ENCODE peak calls at places on chromosomes 5 and 9, in seven cellular contexts. N is progenitor cell of endocrine pancreas, K is endothelial cell, I is lung microvascular endothelial cell, Q is nephron progenitor cell, U is AG08395, S is fibroblast of mammary gland. O is an unnamed sample.

GRCh38 chr5:158880514-158881001 is 219.2 kb downstream of the EBF1 start:
- DNase-seq in N (no peak), K (no peak), I (no peak), Q (no peak), U (no peak), S (no peak), O (no peak)

GRCh38 chr9:21761309-21761901 is 41.0 kb upstream of the MTAP start:
- DNase-seq in N (no peak), K (no peak), I (no peak), Q (no peak), U (no peak), S (peak; percentile 15), O (peak; percentile 73)

GRCh38 chr9:14309403-14309802 is 4.5 kb downstream of the NFIB start:
- DNase-seq in N (no peak), K (no peak), I (peak; percentile 55), Q (no peak), U (no peak), S (peak; percentile 67), O (no peak)

GRCh38 chr5:15594922-15595568 is 95.1 kb downstream of the FBXL7 start:
- DNase-seq in N (no peak), K (no peak), I (no peak), Q (no peak), U (no peak), S (no peak), O (no peak)

GRCh38 chr5:146079695-146080361 is 25.5 kb downstream of the PLAC8L1 start:
- DNase-seq in N (no peak), K (no peak), I (no peak), Q (no peak), U (no peak), S (peak; percentile 34), O (peak; percentile 89)

GRCh38 chr5:150512368-150512747 is 4.4 kb downstream of the NDST1 start:
- DNase-seq in N (no peak), K (no peak), I (peak; percentile 49), Q (no peak), U (no peak), S (peak; percentile 83), O (no peak)

GRCh38 chr5:135058326-135058725 is 24.3 kb upstream of the PITX1 start:
- DNase-seq in N (no peak), K (no peak), I (no peak), Q (no peak), U (no peak), S (no peak), O (no peak)

GRCh38 chr9:115085773-115086377 is 32.1 kb downstream of the TNC start:
- DNase-seq in N (no peak), K (no peak), I (no peak), Q (no peak), U (no peak), S (no peak), O (no peak)